ENCODE peak calls at places on chromosome 9, in five cellular contexts. One of them, this sample, is unnamed.

GRCh38 chr9:138053996-138054752 is 176.6 kb downstream of the CACNA1B start:
- DNase-seq in H1: no peak
- DNase-seq in H9: peak; percentile 26
- DNase-seq in mesenchymal stem cell: no peak
- DNase-seq in neuronal stem cell: no peak
- DNase-seq in this sample: no peak

GRCh38 chr9:126818482-126818881 is 13.6 kb downstream of the ZBTB43 start:
- DNase-seq in mesenchymal stem cell: no peak
- DNase-seq in H9: no peak
- DNase-seq in H1: no peak
- DNase-seq in neuronal stem cell: no peak
- DNase-seq in this sample: no peak

GRCh38 chr9:127883959-127884358 is 6.5 kb upstream of the AK1 start:
- DNase-seq in neuronal stem cell: no peak
- DNase-seq in H9: no peak
- DNase-seq in H1: no peak
- DNase-seq in mesenchymal stem cell: no peak
- DNase-seq in this sample: no peak

GRCh38 chr9:113361304-113362018 is 12.1 kb downstream of the BSPRY start:
- DNase-seq in H9: no peak
- DNase-seq in H1: no peak
- DNase-seq in neuronal stem cell: no peak
- DNase-seq in mesenchymal stem cell: no peak
- DNase-seq in this sample: no peak

GRCh38 chr9:13292782-13293181 is 13.3 kb upstream of the MPDZ start:
- DNase-seq in mesenchymal stem cell: no peak
- DNase-seq in H9: no peak
- DNase-seq in H1: no peak
- DNase-seq in neuronal stem cell: no peak
- DNase-seq in this sample: no peak

GRCh38 chr9:96688215-96688614 is 33.1 kb upstream of the PRXL2C start:
- DNase-seq in H9: no peak
- DNase-seq in neuronal stem cell: no peak
- DNase-seq in mesenchymal stem cell: no peak
- DNase-seq in H1: no peak
- DNase-seq in this sample: no peak

GRCh38 chr9:136312436-136312835 is 8.5 kb upstream of the CCDC187 start:
- DNase-seq in neuronal stem cell: no peak
- DNase-seq in H9: no peak
- DNase-seq in mesenchymal stem cell: peak; percentile 55
- DNase-seq in H1: no peak
- DNase-seq in this sample: no peak

GRCh38 chr9:112377087-112377486 is 2.8 kb upstream of the HSDL2 start:
- DNase-seq in H9: no peak
- DNase-seq in mesenchymal stem cell: no peak
- DNase-seq in H1: no peak
- DNase-seq in neuronal stem cell: no peak
- DNase-seq in this sample: no peak

GRCh38 chr9:110700953-110701352 is 32.4 kb downstream of the MUSK start:
- DNase-seq in mesenchymal stem cell: peak; percentile 26
- DNase-seq in neuronal stem cell: no peak
- DNase-seq in H1: no peak
- DNase-seq in H9: no peak
- DNase-seq in this sample: no peak

GRCh38 chr9:126569036-126569435 is 44.7 kb upstream of the LMX1B start:
- DNase-seq in neuronal stem cell: no peak
- DNase-seq in H9: no peak
- DNase-seq in H1: no peak
- DNase-seq in mesenchymal stem cell: no peak
- DNase-seq in this sample: peak; percentile 3

GRCh38 chr9:87184956-87185642 is 237.8 kb upstream of the GAS1 start:
- DNase-seq in neuronal stem cell: no peak
- DNase-seq in H9: no peak
- DNase-seq in H1: no peak
- DNase-seq in mesenchymal stem cell: no peak
- DNase-seq in this sample: no peak

GRCh38 chr9:93168581-93168980 is 15.4 kb upstream of the WNK2 start:
- DNase-seq in neuronal stem cell: no peak
- DNase-seq in H9: no peak
- DNase-seq in mesenchymal stem cell: no peak
- DNase-seq in H1: no peak
- DNase-seq in this sample: no peak
- H2BK12ac ChIP-seq in neuronal stem cell: no peak overlapping the region
- H2BK12ac ChIP-seq in H9: no peak overlapping the region
- H2BK12ac ChIP-seq in mesenchymal stem cell: no peak overlapping the region
- H2BK12ac ChIP-seq in H1: no peak overlapping the region
- H2BK12ac ChIP-seq in this sample: no peak overlapping the region

GRCh38 chr9:5529683-5530221 is 19.4 kb downstream of the PDCD1LG2 start:
- DNase-seq in mesenchymal stem cell: no peak
- DNase-seq in H1: no peak
- DNase-seq in H9: no peak
- DNase-seq in neuronal stem cell: no peak
- DNase-seq in this sample: no peak
- H4K8ac ChIP-seq in mesenchymal stem cell: no peak overlapping the region
- H4K8ac ChIP-seq in H1: no peak overlapping the region
- H4K8ac ChIP-seq in H9: no peak overlapping the region
- H4K8ac ChIP-seq in neuronal stem cell: no peak overlapping the region
- H4K8ac ChIP-seq in this sample: no peak overlapping the region

GRCh38 chr9:131625388-131625787 is 80.1 kb downstream of the PRRT1B start:
- DNase-seq in neuronal stem cell: no peak
- DNase-seq in H1: no peak
- DNase-seq in H9: no peak
- DNase-seq in mesenchymal stem cell: no peak
- DNase-seq in this sample: no peak
- H3K4ac ChIP-seq in neuronal stem cell: no peak overlapping the region
- H3K4ac ChIP-seq in H1: no peak overlapping the region
- H3K4ac ChIP-seq in H9: no peak overlapping the region
- H3K4ac ChIP-seq in mesenchymal stem cell: no peak overlapping the region
- H3K4ac ChIP-seq in this sample: no peak overlapping the region

GRCh38 chr9:77556396-77556795 is 91.7 kb downstream of the GNA14 start:
- DNase-seq in H9: no peak
- DNase-seq in H1: no peak
- DNase-seq in neuronal stem cell: no peak
- DNase-seq in mesenchymal stem cell: no peak
- DNase-seq in this sample: no peak

DNA sequence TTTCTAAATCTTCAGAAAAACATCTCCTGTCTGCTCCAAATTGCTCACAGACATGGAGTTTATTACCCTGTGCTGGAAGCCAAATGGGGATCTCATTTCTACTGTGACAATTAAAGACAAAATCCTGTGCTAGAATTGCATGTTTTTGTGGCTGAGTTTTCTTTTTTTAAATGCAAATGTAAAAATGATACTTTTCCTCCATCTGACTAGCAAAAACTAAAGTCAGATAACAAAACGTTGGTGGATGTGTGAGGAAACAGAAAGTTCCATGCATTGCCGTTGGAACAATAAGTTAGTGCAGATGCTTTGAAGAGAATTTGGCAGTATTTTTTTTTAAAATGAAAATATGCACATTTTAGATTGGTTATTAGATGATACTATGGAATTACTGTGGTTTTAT is 93.4 kb downstream of the GNA14 start:
- DNase-seq in H1: no peak
- DNase-seq in mesenchymal stem cell: no peak
- DNase-seq in H9: no peak
- DNase-seq in neuronal stem cell: no peak
- DNase-seq in this sample: no peak
- H2BK12ac ChIP-seq in H1: no peak overlapping the region
- H2BK12ac ChIP-seq in mesenchymal stem cell: no peak overlapping the region
- H2BK12ac ChIP-seq in H9: no peak overlapping the region
- H2BK12ac ChIP-seq in neuronal stem cell: no peak overlapping the region
- H2BK12ac ChIP-seq in this sample: no peak overlapping the region

GRCh38 chr9:115058175-115058574 is 59.8 kb downstream of the TNC start:
- DNase-seq in neuronal stem cell: no peak
- DNase-seq in H9: no peak
- DNase-seq in mesenchymal stem cell: no peak
- DNase-seq in H1: no peak
- DNase-seq in this sample: no peak
- H4K8ac ChIP-seq in neuronal stem cell: no peak overlapping the region
- H4K8ac ChIP-seq in H9: no peak overlapping the region
- H4K8ac ChIP-seq in mesenchymal stem cell: no peak overlapping the region
- H4K8ac ChIP-seq in H1: no peak overlapping the region
- H4K8ac ChIP-seq in this sample: no peak overlapping the region